ENCODE peak calls at places on chromosomes 7 and 10, in seven cellular contexts. P is AG20443, A is body of pancreas, C is fibroblast of lung, O is GM12865, T is thoracic aorta, J is NCI-H2107. K is an unnamed sample.

GRCh38 chr7:88545663-88546062 is 213.8 kb upstream of the ZNF804B start:
- DNase-seq in P (no peak), O (no peak), T (no peak), C (no peak), A (no peak), J (no peak), K (peak)

GRCh38 chr10:1047937-1048336 is 982 bp downstream of the IDI1 start:
- DNase-seq in P (no peak), T (no peak), A (peak), C (no peak), J (no peak), O (peak), K (no peak)

GRCh38 chr10:124864421-124865193 is 63.0 kb downstream of the ABRAXAS2 start:
- DNase-seq in A (peak), P (peak), J (no peak), C (peak), O (no peak), T (no peak), K (peak)

GRCh38 chr10:89086801-89087513 is 96.4 kb downstream of the FAS start:
- DNase-seq in C (peak), O (no peak), J (no peak), P (peak), A (peak), T (no peak), K (peak)

GRCh38 chr10:127982601-127983000 is 75.7 kb downstream of the PTPRE start:
- DNase-seq in O (no peak), C (no peak), P (no peak), A (no peak), T (no peak), J (no peak), K (no peak)

GRCh38 chr7:90594791-90595317 is 1.3 kb upstream of the CDK14 start:
- DNase-seq in J (no peak), P (peak), O (no peak), C (peak), T (peak), A (peak), K (peak)

GRCh38 chr7:71227126-71227525 is 95.2 kb downstream of the GALNT17 start:
- DNase-seq in J (no peak), T (no peak), A (no peak), O (no peak), P (no peak), C (no peak), K (no peak)

GRCh38 chr10:95531994-95532399 is 29.2 kb downstream of the SORBS1 start:
- DNase-seq in P (no peak), J (no peak), C (no peak), O (peak), A (no peak), T (no peak), K (no peak)

GRCh38 chr7:140506788-140507464 is 27.6 kb upstream of the MKRN1 start:
- DNase-seq in C (peak), A (peak), O (peak), T (no peak), P (peak), J (peak), K (peak)

GRCh38 chr10:7872041-7872442 is 53.7 kb downstream of the TAF3 start:
- DNase-seq in O (peak), P (peak), J (peak), T (no peak), C (no peak), A (no peak), K (peak)

GRCh38 chr10:43970747-43971146 is 322.1 kb upstream of the ZNF32 start:
- DNase-seq in C (no peak), A (no peak), P (no peak), T (no peak), J (no peak), O (no peak), K (no peak)

GRCh38 chr7:107994366-107994765 is 8.6 kb downstream of the LAMB1 start:
- DNase-seq in J (no peak), A (no peak), C (no peak), O (no peak), P (no peak), T (no peak), K (no peak)

GRCh38 chr10:93572606-93573005 is 6.1 kb downstream of the FFAR4 start:
- DNase-seq in J (no peak), T (no peak), C (no peak), O (no peak), P (no peak), A (no peak), K (no peak)

GRCh38 chr10:86711957-86712708 is 43.8 kb downstream of the LDB3 start:
- DNase-seq in O (peak), J (no peak), C (peak), P (peak), A (peak), T (no peak), K (no peak)

GRCh38 chr7:140726304-140726703 is 29.8 kb downstream of the NDUFB2 start:
- DNase-seq in C (peak), J (no peak), T (no peak), P (peak), A (no peak), O (peak), K (no peak)

GRCh38 chr10:67788028-67788886 is 49.7 kb downstream of the DNAJC12 start:
- DNase-seq in T (no peak), O (peak), A (peak), C (peak), P (peak), J (no peak), K (peak)

GRCh38 chr7:32191296-32191695 is 121.1 kb upstream of the PDE1C start:
- DNase-seq in C (no peak), O (no peak), J (no peak), P (no peak), T (no peak), A (no peak), K (no peak)